ENCODE peak calls at places on chromosomes 12 and 14, in four cellular contexts. One of them, this sample, is unnamed.

GRCh38 chr12:108649126-108649525 is 15.4 kb upstream of the SELPLG start:
- DNase-seq in HepG2: no peak
- DNase-seq in WTC11: no peak
- DNase-seq in GM12878: no peak
- DNase-seq in this sample: no peak

GRCh38 chr12:3333583-3333982 is 157.4 kb upstream of the PRMT8 start:
- DNase-seq in HepG2: peak
- DNase-seq in WTC11: peak
- DNase-seq in GM12878: no peak
- DNase-seq in this sample: peak

GRCh38 chr14:104266643-104267575 is 128.5 kb downstream of the KIF26A start:
- DNase-seq in HepG2: no peak
- DNase-seq in WTC11: no peak
- DNase-seq in GM12878: no peak
- DNase-seq in this sample: no peak

GRCh38 chr12:47903927-47904646 is 707 bp downstream of the VDR start:
- DNase-seq in HepG2: no peak
- DNase-seq in WTC11: no peak
- DNase-seq in GM12878: no peak
- DNase-seq in this sample: peak

GRCh38 chr14:68539311-68539737 is 253.5 kb downstream of the ZFP36L1 start:
- DNase-seq in HepG2: no peak
- DNase-seq in WTC11: no peak
- DNase-seq in GM12878: no peak
- DNase-seq in this sample: no peak

GRCh38 chr12:97552410-97553050 is 89.9 kb downstream of the RMST start:
- DNase-seq in HepG2: no peak
- DNase-seq in WTC11: no peak
- DNase-seq in GM12878: no peak
- DNase-seq in this sample: no peak

GRCh38 chr12:56520025-56520810 is 1.4 kb upstream of the RBMS2 start:
- DNase-seq in HepG2: no peak
- DNase-seq in WTC11: no peak
- DNase-seq in GM12878: no peak
- DNase-seq in this sample: no peak

GRCh38 chr12:12016284-12017100 is 54.2 kb upstream of the BCL2L14 start:
- DNase-seq in HepG2: no peak
- DNase-seq in WTC11: no peak
- DNase-seq in GM12878: no peak
- DNase-seq in this sample: no peak

GRCh38 chr14:101636081-101636560 is 74.8 kb downstream of the DIO3 start:
- DNase-seq in HepG2: no peak
- DNase-seq in WTC11: no peak
- DNase-seq in GM12878: peak
- DNase-seq in this sample: no peak

GRCh38 chr14:30849354-30849753 is 25.0 kb upstream of the COCH start:
- DNase-seq in HepG2: no peak
- DNase-seq in WTC11: no peak
- DNase-seq in GM12878: peak
- DNase-seq in this sample: no peak

GRCh38 chr14:54567224-54567633 is 301 bp downstream of the SAMD4A start:
- DNase-seq in HepG2: no peak
- DNase-seq in WTC11: peak
- DNase-seq in GM12878: no peak
- DNase-seq in this sample: peak

GRCh38 chr14:105028251-105028927 is 7.5 kb upstream of the CDCA4 start:
- DNase-seq in HepG2: no peak
- DNase-seq in WTC11: no peak
- DNase-seq in GM12878: no peak
- DNase-seq in this sample: no peak

GRCh38 chr14:92108345-92109254 is 2.2 kb upstream of the ATXN3 start:
- DNase-seq in HepG2: peak
- DNase-seq in WTC11: peak
- DNase-seq in GM12878: no peak
- DNase-seq in this sample: peak

GRCh38 chr14:100159107-100159864 is at the start of gene DEGS2:
- DNase-seq in HepG2: no peak
- DNase-seq in WTC11: peak
- DNase-seq in GM12878: no peak
- DNase-seq in this sample: no peak

GRCh38 chr14:104707629-104708595 is 16.1 kb upstream of the ADSS1 start:
- DNase-seq in HepG2: no peak
- DNase-seq in WTC11: no peak
- DNase-seq in GM12878: no peak
- DNase-seq in this sample: no peak

GRCh38 chr12:59316938-59317337 is 278.9 kb upstream of the SLC16A7 start:
- DNase-seq in HepG2: no peak
- DNase-seq in WTC11: no peak
- DNase-seq in GM12878: no peak
- DNase-seq in this sample: no peak

GRCh38 chr12:63967358-63967757 is 122.9 kb downstream of the SRGAP1 start:
- DNase-seq in HepG2: no peak
- DNase-seq in WTC11: no peak
- DNase-seq in GM12878: no peak
- DNase-seq in this sample: no peak

GRCh38 chr12:112149596-112149995 is 24.2 kb downstream of the TRAFD1 start:
- DNase-seq in HepG2: no peak
- DNase-seq in WTC11: no peak
- DNase-seq in GM12878: peak
- DNase-seq in this sample: no peak

GRCh38 chr12:2179953-2180736 is 127.4 kb downstream of the CACNA1C start:
- DNase-seq in HepG2: no peak
- DNase-seq in WTC11: no peak
- DNase-seq in GM12878: no peak
- DNase-seq in this sample: no peak

GRCh38 chr14:66530526-66530925 is 22.6 kb downstream of the GPHN start:
- DNase-seq in HepG2: no peak
- DNase-seq in WTC11: no peak
- DNase-seq in GM12878: no peak
- DNase-seq in this sample: no peak

GRCh38 chr14:30808576-30808975 is 65.8 kb upstream of the COCH start:
- DNase-seq in HepG2: no peak
- DNase-seq in WTC11: no peak
- DNase-seq in GM12878: no peak
- DNase-seq in this sample: no peak

GRCh38 chr14:104926619-104927431 is 2.1 kb downstream of the PLD4 start:
- DNase-seq in HepG2: no peak
- DNase-seq in WTC11: peak
- DNase-seq in GM12878: peak
- DNase-seq in this sample: no peak

GRCh38 chr14:80055912-80056801 is 155.1 kb downstream of the DIO2 start:
- DNase-seq in HepG2: peak
- DNase-seq in WTC11: peak
- DNase-seq in GM12878: no peak
- DNase-seq in this sample: peak

GRCh38 chr12:81468206-81468605 is 290.9 kb downstream of the PPFIA2 start:
- DNase-seq in HepG2: no peak
- DNase-seq in WTC11: no peak
- DNase-seq in GM12878: no peak
- DNase-seq in this sample: no peak

GRCh38 chr14:30679032-30679431 is 56.9 kb downstream of the SCFD1 start:
- DNase-seq in HepG2: no peak
- DNase-seq in WTC11: no peak
- DNase-seq in GM12878: no peak
- DNase-seq in this sample: no peak

GRCh38 chr12:20950248-20950647 is 139.7 kb downstream of the SLCO1B3 start:
- DNase-seq in HepG2: peak
- DNase-seq in WTC11: no peak
- DNase-seq in GM12878: peak
- DNase-seq in this sample: peak

GRCh38 chr14:101958418-101959185 is 5.8 kb upstream of the DYNC1H1 start:
- DNase-seq in HepG2: no peak
- DNase-seq in WTC11: no peak
- DNase-seq in GM12878: no peak
- DNase-seq in this sample: no peak

GRCh38 chr12:57738142-57738474 is 434 bp downstream of the AGAP2 start:
- DNase-seq in HepG2: no peak
- DNase-seq in WTC11: no peak
- DNase-seq in GM12878: no peak
- DNase-seq in this sample: no peak

GRCh38 chr12:29050503-29050902 is 98.6 kb upstream of the FAR2 start:
- DNase-seq in HepG2: no peak
- DNase-seq in WTC11: no peak
- DNase-seq in GM12878: no peak
- DNase-seq in this sample: no peak

GRCh38 chr12:107436376-107436775 is 249.2 kb upstream of the PWP1 start:
- DNase-seq in HepG2: peak
- DNase-seq in WTC11: peak
- DNase-seq in GM12878: no peak
- DNase-seq in this sample: no peak

GRCh38 chr14:73712071-73712506 is 2.1 kb downstream of the PNMA1 start:
- DNase-seq in HepG2: no peak
- DNase-seq in WTC11: no peak
- DNase-seq in GM12878: no peak
- DNase-seq in this sample: no peak

GRCh38 chr14:59333668-59334067 is 131.5 kb downstream of the GPR135 start:
- DNase-seq in HepG2: peak
- DNase-seq in WTC11: no peak
- DNase-seq in GM12878: no peak
- DNase-seq in this sample: no peak

GRCh38 chr12:75760481-75761324 is 249.3 kb upstream of the KRR1 start:
- DNase-seq in HepG2: no peak
- DNase-seq in WTC11: no peak
- DNase-seq in GM12878: no peak
- DNase-seq in this sample: no peak

GRCh38 chr14:61941421-61941805 is 179.2 kb downstream of the SNAPC1 start:
- DNase-seq in HepG2: no peak
- DNase-seq in WTC11: no peak
- DNase-seq in GM12878: no peak
- DNase-seq in this sample: no peak

GRCh38 chr12:119659289-119659897 is 8.5 kb upstream of the PRKAB1 start:
- DNase-seq in HepG2: peak
- DNase-seq in WTC11: peak
- DNase-seq in GM12878: no peak
- DNase-seq in this sample: peak

GRCh38 chr12:65300679-65301349 is 22.3 kb downstream of the MSRB3 start:
- DNase-seq in HepG2: peak
- DNase-seq in WTC11: peak
- DNase-seq in GM12878: no peak
- DNase-seq in this sample: peak

GRCh38 chr14:101491841-101492240 is 69.5 kb upstream of the DIO3 start:
- DNase-seq in HepG2: no peak
- DNase-seq in WTC11: no peak
- DNase-seq in GM12878: no peak
- DNase-seq in this sample: no peak

GRCh38 chr12:64745259-64745807 is 13.9 kb downstream of the GNS start:
- DNase-seq in HepG2: no peak
- DNase-seq in WTC11: no peak
- DNase-seq in GM12878: no peak
- DNase-seq in this sample: no peak

GRCh38 chr12:51334774-51335173 is 10.8 kb upstream of the BIN2 start:
- DNase-seq in HepG2: no peak
- DNase-seq in WTC11: no peak
- DNase-seq in GM12878: no peak
- DNase-seq in this sample: no peak

GRCh38 chr12:51329742-51330141 is 5.8 kb upstream of the BIN2 start:
- DNase-seq in HepG2: no peak
- DNase-seq in WTC11: no peak
- DNase-seq in GM12878: no peak
- DNase-seq in this sample: no peak

GRCh38 chr12:51330186-51330585 is 6.2 kb upstream of the BIN2 start:
- DNase-seq in HepG2: no peak
- DNase-seq in WTC11: no peak
- DNase-seq in GM12878: no peak
- DNase-seq in this sample: no peak

GRCh38 chr12:51335931-51336330 is 10.5 kb downstream of the CELA1 start:
- DNase-seq in HepG2: no peak
- DNase-seq in WTC11: no peak
- DNase-seq in GM12878: no peak
- DNase-seq in this sample: no peak

GRCh38 chr12:51333536-51333935 is 9.6 kb upstream of the BIN2 start:
- DNase-seq in HepG2: no peak
- DNase-seq in WTC11: no peak
- DNase-seq in GM12878: no peak
- DNase-seq in this sample: no peak
- TF ChIP-seq CBFB in HepG2: no peak
- TF ChIP-seq CBFB in WTC11: no peak
- TF ChIP-seq CBFB in GM12878: no peak
- TF ChIP-seq CBFB in this sample: no peak

DNA sequence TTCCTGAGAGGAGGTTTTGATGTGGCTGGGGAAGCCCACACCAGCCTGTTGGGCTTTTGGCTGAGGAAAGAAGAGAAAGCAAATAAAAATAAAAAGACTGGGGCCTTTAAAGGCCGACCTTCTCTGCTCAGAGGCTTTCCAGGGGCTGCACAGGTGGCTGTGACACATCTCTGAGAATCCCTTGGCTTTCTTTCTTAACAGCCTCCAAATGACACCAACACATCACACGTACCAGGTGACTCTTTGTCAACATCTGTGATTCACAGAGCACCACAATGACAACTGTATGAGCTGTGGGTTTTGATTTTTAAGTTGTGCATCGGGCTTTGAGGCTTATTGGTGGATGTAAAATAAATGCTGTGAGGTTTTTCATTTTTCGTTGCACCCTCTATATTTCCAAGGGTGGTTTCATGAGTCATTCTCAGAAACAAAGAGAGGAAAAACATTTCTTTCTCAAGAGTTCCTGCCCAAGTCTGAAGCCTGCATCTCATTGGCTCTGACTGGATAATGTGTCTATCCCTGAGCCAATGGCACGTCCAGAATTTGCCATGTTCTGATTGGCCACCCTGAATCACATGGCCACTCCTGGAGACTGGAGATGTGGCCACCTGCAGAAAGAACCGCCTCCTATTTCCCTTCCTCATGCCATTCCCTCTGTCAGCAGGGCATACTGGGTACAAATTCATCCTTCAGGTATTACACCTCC is 349.0 kb downstream of the GLT1D1 start:
- DNase-seq in HepG2: no peak
- DNase-seq in WTC11: no peak
- DNase-seq in GM12878: no peak
- DNase-seq in this sample: peak
- TF ChIP-seq CBFB in HepG2: no peak
- TF ChIP-seq CBFB in WTC11: no peak
- TF ChIP-seq CBFB in GM12878: no peak
- TF ChIP-seq CBFB in this sample: no peak

GRCh38 chr14:99003646-99004045 is 268.4 kb downstream of the BCL11B start:
- DNase-seq in HepG2: no peak
- DNase-seq in WTC11: no peak
- DNase-seq in GM12878: no peak
- DNase-seq in this sample: no peak
- TF ChIP-seq CBFB in HepG2: no peak
- TF ChIP-seq CBFB in WTC11: no peak
- TF ChIP-seq CBFB in GM12878: no peak
- TF ChIP-seq CBFB in this sample: no peak

GRCh38 chr14:39956372-39956771 is 524.1 kb upstream of the FBXO33 start:
- DNase-seq in HepG2: no peak
- DNase-seq in WTC11: no peak
- DNase-seq in GM12878: no peak
- DNase-seq in this sample: no peak
- TF ChIP-seq CBFB in HepG2: no peak
- TF ChIP-seq CBFB in WTC11: no peak
- TF ChIP-seq CBFB in GM12878: no peak
- TF ChIP-seq CBFB in this sample: no peak